ENCODE peak calls at places on chromosomes 2 and 18, in four cellular contexts. G, T, R and W are unnamed samples. For H3K9me3, the result is how much of the 10 kb centered on the place peaks cover.

GRCh38 chr18:36108601-36109000 is 20.5 kb downstream of the SLC39A6 start:
- DNase-seq in G (no peak), T (no peak), R (no peak), W (no peak)

GRCh38 chr18:23354625-23355024 is 98.5 kb upstream of the RIOK3 start:
- DNase-seq in G (no peak), T (peak), R (no peak), W (no peak)

GRCh38 chr2:137208361-137208973 is 443.1 kb downstream of the THSD7B start:
- DNase-seq in G (no peak), T (peak), R (no peak), W (no peak)

GRCh38 chr2:235940330-235940729 is 227.9 kb downstream of the GBX2 start:
- DNase-seq in G (no peak), T (peak), R (no peak), W (no peak)

GRCh38 chr2:216620806-216621205 is 12.4 kb upstream of the IGFBP2 start:
- DNase-seq in G (no peak), T (peak), R (no peak), W (no peak)

GRCh38 chr2:65431417-65432226 is 777 bp downstream of the SPRED2 start:
- DNase-seq in G (peak), T (peak), R (peak), W (peak)

GRCh38 chr18:79458131-79458838 is 62.6 kb downstream of the NFATC1 start:
- DNase-seq in G (peak), T (peak), R (peak), W (peak)

GRCh38 chr2:205903549-205904129 is 182.3 kb downstream of the INO80D start:
- DNase-seq in G (no peak), T (peak), R (peak), W (no peak)

GRCh38 chr18:9008203-9008708 is 94.2 kb upstream of the NDUFV2 start:
- DNase-seq in G (no peak), T (no peak), R (no peak), W (no peak)

GRCh38 chr2:36800381-36800780 is 103.9 kb downstream of the VIT start:
- DNase-seq in G (no peak), T (no peak), R (no peak), W (no peak)

GRCh38 chr2:10497797-10498251 is 49.7 kb upstream of the ODC1 start:
- DNase-seq in G (peak), T (peak), R (peak), W (no peak)

GRCh38 chr18:24270358-24270936 is 127.2 kb downstream of the OSBPL1A start:
- DNase-seq in G (no peak), T (peak), R (no peak), W (no peak)

GRCh38 chr18:23273443-23273966 is 138.2 kb downstream of the CABLES1 start:
- DNase-seq in G (no peak), T (no peak), R (no peak), W (no peak)

GRCh38 chr18:78924301-78925192 is 55.1 kb upstream of the SALL3 start:
- DNase-seq in G (peak), T (no peak), R (no peak), W (no peak)

GRCh38 chr18:12921178-12921577 is 26.6 kb upstream of the SEH1L start:
- DNase-seq in G (no peak), T (no peak), R (no peak), W (no peak)

GRCh38 chr2:240792658-240793312 is 27.2 kb downstream of the KIF1A start:
- DNase-seq in G (peak), T (no peak), R (no peak), W (no peak)

GRCh38 chr2:102070058-102070642 is 72.4 kb upstream of the IL1R1 start:
- DNase-seq in G (peak), T (peak), R (peak), W (peak)

GRCh38 chr2:102304268-102304667 is 7.1 kb upstream of the IL1RL1 start:
- DNase-seq in G (no peak), T (peak), R (no peak), W (no peak)

GRCh38 chr2:15895615-15896500 is 44.5 kb upstream of the MYCN start:
- DNase-seq in G (no peak), T (no peak), R (no peak), W (no peak)

GRCh38 chr2:127504552-127505460 is 21.5 kb downstream of the IWS1 start:
- DNase-seq in G (no peak), T (peak), R (no peak), W (no peak)

GRCh38 chr2:196372276-196372809 is 201.0 kb upstream of the STK17B start:
- DNase-seq in G (no peak), T (no peak), R (no peak), W (no peak)

GRCh38 chr2:160139350-160139749 is 60.7 kb downstream of the ITGB6 start:
- DNase-seq in G (no peak), T (no peak), R (no peak), W (no peak)

GRCh38 chr2:110157153-110157793 is 41.7 kb upstream of the MALL start:
- DNase-seq in G (no peak), T (peak), R (no peak), W (peak)

DNA sequence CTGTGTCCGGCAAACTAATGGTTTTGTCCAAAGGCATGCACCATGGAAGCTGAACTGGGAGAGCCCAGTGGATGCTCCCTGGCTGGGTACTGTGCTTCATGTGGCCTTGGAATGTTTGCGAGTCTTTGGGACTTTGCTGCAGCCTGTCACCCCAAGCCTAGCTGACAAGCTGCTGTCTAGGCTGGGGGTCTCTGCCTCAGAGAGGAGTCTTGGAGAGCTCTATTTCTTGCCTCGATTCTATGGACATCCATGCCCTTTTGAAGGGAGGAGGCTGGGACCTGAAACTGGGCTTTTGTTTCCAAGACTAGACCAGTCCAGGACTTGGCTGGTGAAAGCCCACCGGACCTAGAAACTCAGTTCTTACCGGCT is 1.7 kb downstream of the MARS2 start:
- DNase-seq in G (no peak), T (no peak), R (no peak), W (no peak)
- H3K4me3 ChIP-seq in G (peak), T (peak), R (peak), W (no peak)

GRCh38 chr2:230914886-230915285 is 10.2 kb downstream of the GPR55 start:
- DNase-seq in G (no peak), T (no peak), R (no peak), W (no peak)

GRCh38 chr2:230913812-230914211 is 11.2 kb downstream of the GPR55 start:
- DNase-seq in G (no peak), T (no peak), R (peak), W (no peak)

GRCh38 chr2:230913406-230913805 is 11.6 kb downstream of the GPR55 start:
- DNase-seq in G (no peak), T (peak), R (peak), W (no peak)

GRCh38 chr2:230915297-230915696 is 9.7 kb downstream of the GPR55 start:
- DNase-seq in G (no peak), T (no peak), R (peak), W (no peak)

DNA sequence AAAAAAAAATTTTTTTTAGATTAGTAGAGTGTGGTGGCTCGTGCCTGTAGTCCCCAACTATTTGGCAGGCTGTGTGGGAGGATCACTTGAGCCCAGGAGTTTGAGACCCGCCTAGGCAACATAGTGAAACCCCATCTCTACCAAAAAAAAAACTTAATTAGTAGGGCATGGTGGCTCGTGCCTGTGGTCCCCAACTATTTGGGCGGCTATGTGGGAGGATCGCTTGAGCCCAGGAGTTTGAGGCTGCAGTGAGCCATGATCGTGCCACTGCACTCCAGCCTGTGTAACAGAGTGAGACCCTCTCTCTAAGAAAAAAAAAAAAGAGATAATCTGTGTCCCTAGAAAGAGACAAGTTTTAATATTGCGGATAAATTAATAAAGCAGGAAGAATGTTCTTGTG is 8.8 kb downstream of the GPR55 start:
- DNase-seq in G (no peak), T (no peak), R (peak), W (no peak)
- H3K27ac ChIP-seq in G (no peak), T (no peak), R (no peak), W (no peak)

GRCh38 chr18:53560546-53560945 is 663.9 kb downstream of the MBD2 start:
- DNase-seq in G (no peak), T (no peak), R (no peak), W (no peak)
- H3K9me3 ChIP-seq in G (under half), T (under half), R (under half), W (under half)

GRCh38 chr2:221529177-221529942 is 42.7 kb downstream of the EPHA4 start:
- DNase-seq in G (no peak), T (no peak), R (no peak), W (no peak)
- H3K4me3 ChIP-seq in G (no peak), T (peak), R (no peak), W (no peak)

DNA sequence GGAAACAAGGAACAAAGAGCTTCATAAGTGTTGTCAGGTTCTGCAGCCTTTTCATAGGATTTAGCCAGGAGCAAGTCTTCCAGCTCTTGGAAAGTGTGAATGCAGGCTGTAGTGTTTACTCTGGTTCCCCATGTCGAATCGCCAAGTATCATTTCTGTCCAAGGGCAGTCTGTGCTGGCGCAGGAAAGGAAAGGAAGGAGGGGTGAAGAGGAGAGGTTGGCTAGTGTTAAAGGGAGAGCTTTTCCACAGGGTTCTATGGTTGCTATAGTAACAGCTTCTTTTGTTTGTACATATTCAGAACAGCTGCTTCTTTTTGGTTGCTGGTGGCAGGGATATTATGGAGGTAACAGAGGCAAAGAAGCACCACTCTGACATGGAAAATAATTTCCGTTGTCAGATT is 69.9 kb downstream of the KCNH7 start:
- DNase-seq in G (no peak), T (no peak), R (no peak), W (no peak)
- H3K27ac ChIP-seq in G (no peak), T (no peak), R (no peak), W (no peak)